ENCODE peak calls at places on chromosome 3, in five cellular contexts. K, W, A, X and D are unnamed samples.

GRCh38 chr3:194399874-194400411 is 877 bp upstream of the GP5 start:
- DNase-seq in W (no peak), X (no peak), K (no peak), A (no peak), D (no peak)

GRCh38 chr3:111594781-111595180 is 365 bp downstream of the ZBED2 start:
- DNase-seq in A (no peak), K (no peak), X (no peak), W (no peak), D (no peak)

GRCh38 chr3:56453027-56453426 is 15.2 kb downstream of the ERC2 start:
- DNase-seq in X (no peak), A (no peak), K (no peak), W (no peak), D (no peak)

GRCh38 chr3:8607285-8608040 is 37.1 kb downstream of the SSUH2 start:
- DNase-seq in A (peak), W (no peak), X (peak), K (no peak), D (peak)

GRCh38 chr3:176147251-176147650 is 1050.0 kb downstream of the TBL1XR1 start:
- DNase-seq in W (no peak), X (no peak), A (no peak), K (no peak), D (no peak)

GRCh38 chr3:79086514-79086913 is 681.3 kb downstream of the ROBO1 start:
- DNase-seq in A (peak), X (peak), W (no peak), K (no peak), D (peak)

GRCh38 chr3:134279466-134279865 is 28.8 kb upstream of the RYK start:
- DNase-seq in K (no peak), A (no peak), X (no peak), W (no peak), D (no peak)

GRCh38 chr3:47365213-47366153 is 15.3 kb upstream of the PTPN23 start:
- DNase-seq in X (peak), A (no peak), K (no peak), W (no peak), D (no peak)

GRCh38 chr3:28068342-28068741 is 173.1 kb upstream of the CMC1 start:
- DNase-seq in A (no peak), W (no peak), X (no peak), K (no peak), D (no peak)

GRCh38 chr3:106529738-106530137 is 660.9 kb upstream of the CBLB start:
- DNase-seq in X (no peak), K (no peak), W (no peak), A (no peak), D (no peak)

GRCh38 chr3:107644631-107645030 is 121.9 kb downstream of the BBX start:
- DNase-seq in X (peak), W (no peak), K (no peak), A (no peak), D (no peak)

GRCh38 chr3:127077506-127078064 is 94.7 kb downstream of the PLXNA1 start:
- DNase-seq in A (no peak), W (no peak), K (no peak), X (no peak), D (no peak)

GRCh38 chr3:112399064-112399463 is 66.1 kb downstream of the CD200 start:
- DNase-seq in X (no peak), K (no peak), W (no peak), A (no peak), D (no peak)

GRCh38 chr3:89955141-89955540 is 847.7 kb downstream of the EPHA3 start:
- DNase-seq in W (no peak), X (no peak), A (no peak), K (no peak), D (no peak)

GRCh38 chr3:181613813-181614212 is 97.9 kb upstream of the SOX2 start:
- DNase-seq in K (no peak), X (no peak), A (no peak), W (no peak), D (no peak)

GRCh38 chr3:81395739-81396138 is 365.7 kb downstream of the GBE1 start:
- DNase-seq in W (no peak), X (no peak), A (no peak), K (no peak), D (no peak)

GRCh38 chr3:36992806-36993325 is at the start of gene EPM2AIP1:
- DNase-seq in W (no peak), K (no peak), A (no peak), X (peak), D (peak)

GRCh38 chr3:122676759-122677158 is 3.9 kb upstream of the PARP14 start:
- DNase-seq in X (no peak), W (no peak), K (no peak), A (no peak), D (no peak)

GRCh38 chr3:49534581-49535495 is 19.4 kb upstream of the BSN start:
- DNase-seq in X (no peak), W (no peak), K (no peak), A (no peak), D (peak)

GRCh38 chr3:99012051-99012450 is 110.6 kb upstream of the DCBLD2 start:
- DNase-seq in W (no peak), X (no peak), A (no peak), K (no peak), D (no peak)